ENCODE peak calls at places on chromosomes 2 and 18, in seven cellular contexts. Z, B, J, L, H, O and S are unnamed samples.

GRCh38 chr18:59500765-59501164 is 141.7 kb upstream of the LMAN1 start:
- DNase-seq in L (no peak), J (no peak), O (no peak), B (no peak), Z (no peak), H (no peak), S (no peak)

GRCh38 chr2:23485841-23486395 is 100.9 kb downstream of the KLHL29 start:
- DNase-seq in B (no peak), H (no peak), L (no peak), O (no peak), J (no peak), Z (no peak), S (no peak)

GRCh38 chr2:9897331-9897737 is 54.1 kb downstream of the TAF1B start:
- DNase-seq in B (peak), O (no peak), H (no peak), J (peak), L (peak), Z (no peak), S (no peak)

GRCh38 chr18:50879302-50880107 is 587 bp downstream of the ME2 start:
- DNase-seq in O (no peak), J (peak), B (no peak), L (no peak), H (peak), Z (no peak), S (peak)

GRCh38 chr2:158486150-158486969 is 29.6 kb downstream of the PKP4 start:
- DNase-seq in H (no peak), O (no peak), B (no peak), J (no peak), L (no peak), Z (no peak), S (no peak)

GRCh38 chr18:21194871-21195771 is 46.9 kb upstream of the GREB1L start:
- DNase-seq in J (peak), O (peak), L (peak), Z (peak), B (peak), H (peak), S (peak)

GRCh38 chr2:108031471-108031941 is 45.2 kb downstream of the SLC5A7 start:
- DNase-seq in O (no peak), J (no peak), L (no peak), Z (no peak), B (no peak), H (no peak), S (no peak)

GRCh38 chr2:39603436-39603835 is 62.3 kb upstream of the TMEM178A start:
- DNase-seq in B (no peak), L (no peak), O (no peak), J (no peak), H (no peak), Z (no peak), S (no peak)

GRCh38 chr2:133787207-133787606 is 218.9 kb upstream of the NCKAP5 start:
- DNase-seq in L (no peak), Z (no peak), O (no peak), J (peak), H (no peak), B (no peak), S (no peak)

GRCh38 chr2:6233932-6234331 is 541.7 kb downstream of the SOX11 start:
- DNase-seq in B (no peak), L (no peak), J (no peak), Z (no peak), H (no peak), O (no peak), S (no peak)

GRCh38 chr2:2286592-2286991 is 44.5 kb downstream of the MYT1L start:
- DNase-seq in J (no peak), B (no peak), H (no peak), L (no peak), O (no peak), Z (no peak), S (no peak)

GRCh38 chr2:232973796-232974195 is 39.3 kb downstream of the NGEF start:
- DNase-seq in Z (no peak), L (no peak), B (no peak), O (no peak), J (no peak), H (no peak), S (no peak)

GRCh38 chr2:238260879-238261278 is 21.0 kb upstream of the HES6 start:
- DNase-seq in B (no peak), L (no peak), O (no peak), J (no peak), Z (no peak), H (no peak), S (no peak)

GRCh38 chr2:102977462-102977861 is 215.6 kb downstream of the TMEM182 start:
- DNase-seq in J (no peak), H (no peak), Z (no peak), L (no peak), B (no peak), O (no peak), S (no peak)

GRCh38 chr2:102979429-102979828 is 217.6 kb downstream of the TMEM182 start:
- DNase-seq in J (no peak), Z (no peak), H (no peak), L (no peak), O (no peak), B (no peak), S (no peak)

GRCh38 chr2:102971661-102972060 is 209.8 kb downstream of the TMEM182 start:
- DNase-seq in B (no peak), L (no peak), O (no peak), J (no peak), H (no peak), Z (no peak), S (no peak)

DNA sequence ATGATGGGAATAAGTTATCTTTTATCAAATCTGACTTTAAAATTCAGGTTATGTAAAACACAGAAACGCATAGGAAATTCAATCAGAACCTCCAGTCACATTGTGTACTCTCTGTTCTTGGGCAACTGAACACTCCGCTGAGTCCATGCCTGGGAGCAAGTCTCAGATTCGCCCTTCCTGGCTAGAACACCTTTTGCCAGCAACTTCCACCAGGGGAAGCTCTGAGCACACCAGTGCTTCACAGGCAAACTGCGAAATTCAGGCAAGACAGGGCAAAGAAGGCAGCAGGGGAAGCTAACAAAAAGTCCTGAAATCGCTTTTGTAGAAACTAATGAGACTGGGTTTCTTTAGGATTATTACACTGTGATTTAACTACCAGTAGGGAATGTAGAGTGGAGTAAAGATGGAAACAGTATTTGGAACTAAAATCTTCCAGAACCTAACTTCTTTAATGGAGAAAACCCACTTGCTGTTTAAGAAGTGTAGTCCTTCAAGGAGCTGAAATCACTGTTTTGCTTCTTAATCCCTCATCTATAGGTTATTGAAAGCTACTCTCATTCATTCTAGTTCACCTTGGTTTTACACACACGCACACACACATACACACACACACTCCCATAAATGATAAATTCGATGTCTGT is 214.3 kb downstream of the TMEM182 start:
- DNase-seq in L (peak), O (peak), B (peak), J (peak), H (peak), Z (peak), S (peak)
- TF ChIP-seq CTCF in L (peak), O (peak), B (peak), J (peak), H (peak), Z (peak), S (peak)

DNA sequence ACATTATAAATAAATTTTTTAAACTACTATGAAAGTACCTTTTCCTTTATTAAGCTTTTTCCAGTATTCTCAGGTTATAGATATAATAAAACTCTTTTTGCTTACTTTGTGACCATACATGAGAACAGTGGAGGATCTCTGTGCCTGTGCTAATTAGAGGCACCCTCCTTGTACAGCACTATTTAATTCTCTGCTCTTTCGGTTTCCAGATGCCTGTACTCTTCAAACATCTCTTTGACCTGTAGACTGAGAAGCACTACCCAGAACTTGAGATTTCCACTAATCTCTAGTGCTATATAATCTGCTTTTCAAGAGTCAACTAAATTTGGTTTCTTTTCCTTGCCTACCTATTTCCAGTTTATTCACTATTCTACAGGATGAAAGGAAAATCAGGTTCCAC is 131.1 kb downstream of the GULP1 start:
- DNase-seq in H (no peak), J (no peak), Z (no peak), B (no peak), O (no peak), L (no peak), S (no peak)
- TF ChIP-seq EZH2phosphoT487 in H (no peak), J (no peak), Z (no peak), B (no peak), O (no peak), L (no peak), S (no peak)

DNA sequence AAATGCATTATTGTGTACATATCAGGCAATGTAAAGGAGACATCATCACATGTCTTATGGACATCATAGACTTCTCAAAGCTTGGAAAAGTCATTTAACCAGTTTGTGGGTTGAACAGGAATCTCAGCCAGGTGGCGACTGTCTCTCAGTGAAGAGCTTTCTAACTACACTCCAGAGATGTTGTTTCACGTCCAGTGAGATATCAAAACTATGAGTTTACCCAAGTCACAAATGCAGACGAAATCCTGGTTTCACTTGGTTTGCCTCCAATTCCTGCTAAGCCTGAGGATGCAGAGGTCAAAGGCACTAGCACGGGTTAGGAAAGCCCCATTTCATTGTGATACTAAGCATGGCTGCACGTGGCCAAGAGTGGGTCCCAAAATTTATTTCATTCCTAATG is 384.5 kb upstream of the MEIS1 start:
- DNase-seq in Z (no peak), H (no peak), O (no peak), L (no peak), J (no peak), B (no peak), S (no peak)
- TF ChIP-seq CTCF in Z (no peak), H (no peak), O (peak), L (no peak), J (no peak), B (no peak), S (no peak)

GRCh38 chr2:109419960-109420370 is 193.8 kb downstream of the SEPTIN10 start:
- DNase-seq in Z (peak), B (no peak), H (no peak), J (peak), O (no peak), L (no peak), S (no peak)

GRCh38 chr2:109415460-109416004 is 198.2 kb downstream of the SEPTIN10 start:
- DNase-seq in L (peak), O (peak), H (no peak), B (no peak), Z (no peak), J (no peak), S (no peak)

GRCh38 chr2:109419171-109419756 is 194.5 kb downstream of the SEPTIN10 start:
- DNase-seq in B (no peak), J (no peak), L (no peak), O (no peak), H (no peak), Z (no peak), S (no peak)

GRCh38 chr2:109418716-109419115 is 195.1 kb downstream of the SEPTIN10 start:
- DNase-seq in O (no peak), J (no peak), L (no peak), B (no peak), Z (no peak), H (no peak), S (no peak)

GRCh38 chr2:109417701-109418335 is 195.9 kb downstream of the SEPTIN10 start:
- DNase-seq in J (no peak), H (no peak), Z (no peak), L (no peak), O (no peak), B (no peak), S (no peak)
- TF ChIP-seq EZH2phosphoT487 in J (no peak), H (no peak), Z (no peak), L (no peak), O (no peak), B (no peak), S (no peak)

DNA sequence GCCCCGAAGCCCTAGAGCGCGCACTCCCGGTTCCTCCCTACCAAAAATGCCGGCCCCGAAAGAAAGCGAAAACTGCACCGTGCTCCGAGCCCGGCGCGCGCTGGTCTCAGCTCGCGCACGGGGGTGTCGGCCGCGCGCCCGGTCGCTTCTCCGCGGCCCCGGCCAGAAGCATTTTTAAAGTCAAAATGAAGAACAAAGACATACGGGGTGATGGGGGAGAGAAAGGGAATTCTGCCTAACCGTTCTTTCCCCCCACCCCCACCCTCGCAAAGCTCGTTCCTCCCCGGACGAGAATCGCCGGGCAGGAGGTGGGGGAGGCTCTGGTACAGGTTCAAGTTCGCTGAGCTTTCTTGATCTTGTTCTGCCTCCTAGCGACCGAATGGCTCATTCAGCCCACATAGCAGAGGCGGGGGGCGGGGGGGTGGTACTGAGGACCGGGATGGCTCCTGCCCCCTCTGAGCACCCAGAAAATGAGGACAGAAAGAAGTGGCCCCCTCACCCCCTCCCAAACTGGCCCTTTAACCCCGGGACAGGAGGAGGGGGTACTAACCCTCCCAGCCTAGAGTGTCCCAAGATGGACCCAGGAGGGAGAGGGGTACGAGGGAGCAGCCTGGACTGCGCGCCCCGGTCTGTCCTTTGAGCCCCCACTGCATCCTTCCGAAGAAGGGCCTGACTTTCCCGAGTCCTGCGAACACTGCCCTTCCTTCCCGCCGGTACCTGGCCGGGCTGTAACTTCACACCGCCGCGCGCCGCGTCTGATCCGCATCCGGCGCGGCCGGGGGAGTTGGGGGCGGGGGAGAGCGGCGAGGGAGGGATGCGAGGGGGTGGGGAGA is 3.1 kb downstream of the BCL11A start:
- DNase-seq in B (peak), O (peak), J (peak), H (peak), Z (peak), L (peak), S (peak)
- TF ChIP-seq CTCF in B (peak), O (peak), J (peak), H (peak), Z (peak), L (peak), S (peak)

GRCh38 chr18:44507729-44508325 is 172.9 kb upstream of the SETBP1 start:
- DNase-seq in B (no peak), O (no peak), H (peak), L (no peak), J (no peak), Z (no peak), S (no peak)
- TF ChIP-seq EZH2phosphoT487 in B (no peak), O (no peak), H (no peak), L (no peak), J (no peak), Z (no peak), S (no peak)